ENCODE peak calls at places on chromosomes 6 and 20, in seven cellular contexts. U is right lobe of liver; Z is fibroblast of the aortic adventitia; I is cardiac fibroblast; K is T-helper 9 cell; J is activated CD4-positive, CD25-positive, alpha-beta regulatory T cell; L is vagina. H is an unnamed sample.

GRCh38 chr6:56840467-56841371 is 114.2 kb upstream of the BEND6 start:
- DNase-seq in K (no peak), U (no peak), J (no peak), L (no peak), Z (peak), I (peak), H (peak)

GRCh38 chr6:111861321-111861938 is 11.8 kb downstream of the FYN start:
- DNase-seq in J (no peak), L (no peak), I (no peak), Z (no peak), K (no peak), U (no peak), H (no peak)

GRCh38 chr6:3057063-3057462 is 11.2 kb upstream of the RIPK1 start:
- DNase-seq in Z (no peak), J (no peak), K (no peak), I (no peak), U (no peak), L (no peak), H (no peak)

GRCh38 chr6:14763139-14763538 is 482.7 kb upstream of the JARID2 start:
- DNase-seq in U (no peak), I (peak), Z (peak), K (no peak), L (no peak), J (no peak), H (no peak)

GRCh38 chr6:142945446-142946180 is 637 bp upstream of the HIVEP2 start:
- DNase-seq in Z (no peak), K (peak), J (peak), L (no peak), U (peak), I (no peak), H (no peak)

GRCh38 chr6:166579234-166579575 is 7.3 kb downstream of the RAMACL start:
- DNase-seq in Z (no peak), L (peak), U (no peak), J (no peak), K (no peak), I (no peak), H (no peak)

GRCh38 chr6:7137335-7138106 is 29.8 kb downstream of the RREB1 start:
- DNase-seq in L (no peak), J (peak), I (peak), K (peak), U (no peak), Z (peak), H (no peak)

GRCh38 chr6:144320746-144321145 is 35.6 kb downstream of the UTRN start:
- DNase-seq in L (no peak), K (no peak), J (no peak), U (no peak), I (no peak), Z (no peak), H (no peak)

GRCh38 chr20:1663917-1664316 is 6.3 kb upstream of the SIRPG start:
- DNase-seq in Z (peak), J (no peak), K (no peak), L (no peak), I (no peak), U (no peak), H (no peak)

GRCh38 chr6:20092071-20092566 is 120.2 kb downstream of the MBOAT1 start:
- DNase-seq in U (no peak), Z (peak), K (no peak), I (peak), J (no peak), L (no peak), H (peak)

GRCh38 chr6:33415831-33416230 is 2.1 kb downstream of the CUTA start:
- DNase-seq in L (no peak), U (no peak), I (no peak), Z (no peak), J (no peak), K (no peak), H (no peak)

GRCh38 chr6:77173472-77174074 is 289.7 kb downstream of the HTR1B start:
- DNase-seq in Z (no peak), K (no peak), I (peak), U (no peak), L (no peak), J (no peak), H (no peak)

GRCh38 chr6:109523478-109523877 is 40.5 kb upstream of the ZBTB24 start:
- DNase-seq in L (no peak), K (no peak), J (no peak), U (no peak), Z (peak), I (peak), H (no peak)

GRCh38 chr20:7091655-7092054 is 324.2 kb downstream of the BMP2 start:
- DNase-seq in U (no peak), L (no peak), I (no peak), Z (no peak), J (no peak), K (no peak), H (no peak)

GRCh38 chr20:58012731-58013510 is 215.5 kb downstream of the ANKRD60 start:
- DNase-seq in Z (no peak), J (no peak), L (no peak), K (no peak), U (no peak), I (no peak), H (no peak)

GRCh38 chr6:56527934-56528333 is 114.8 kb downstream of the DST start:
- DNase-seq in J (no peak), K (no peak), U (no peak), I (no peak), L (no peak), Z (no peak), H (no peak)

GRCh38 chr6:46677314-46677654 is 10.4 kb upstream of the TDRD6 start:
- DNase-seq in Z (no peak), I (no peak), J (no peak), U (no peak), K (no peak), L (no peak), H (no peak)

GRCh38 chr6:141484726-141485125 is 648.0 kb upstream of the GJE1 start:
- DNase-seq in Z (peak), I (peak), K (no peak), U (no peak), L (no peak), J (no peak), H (no peak)

GRCh38 chr6:7196685-7197283 is 89.0 kb downstream of the RREB1 start:
- DNase-seq in Z (no peak), L (no peak), J (no peak), K (no peak), I (no peak), U (no peak), H (no peak)

GRCh38 chr6:52325695-52326471 is 36.1 kb upstream of the PAQR8 start:
- DNase-seq in U (no peak), J (no peak), I (no peak), L (no peak), Z (no peak), K (no peak), H (no peak)

GRCh38 chr6:130223508-130223907 is 757 bp upstream of the SAMD3 start:
- DNase-seq in L (no peak), K (peak), Z (peak), J (peak), I (no peak), U (no peak), H (no peak)

GRCh38 chr6:105675715-105676397 is 273.0 kb upstream of the PREP start:
- DNase-seq in I (peak), J (no peak), Z (peak), K (no peak), L (no peak), U (no peak), H (peak)

GRCh38 chr20:40545478-40545877 is 143.6 kb downstream of the MAFB start:
- DNase-seq in J (no peak), I (no peak), U (no peak), L (no peak), Z (no peak), K (no peak), H (no peak)